ENCODE peak calls at places on chromosome 15, in four cellular contexts. One of them, this sample, is unnamed.

GRCh38 chr15:31175484-31175883 is 74.0 kb upstream of the TRPM1 start:
- DNase-seq in pancreas: no peak
- DNase-seq in hepatocyte: no peak
- DNase-seq in vagina: no peak
- DNase-seq in this sample: no peak

GRCh38 chr15:96276438-96277210 is 53.9 kb upstream of the NR2F2 start:
- DNase-seq in pancreas: no peak
- DNase-seq in hepatocyte: no peak
- DNase-seq in vagina: no peak
- DNase-seq in this sample: no peak

GRCh38 chr15:66870880-66871388 is 168.9 kb downstream of the SMAD6 start:
- DNase-seq in pancreas: no peak
- DNase-seq in hepatocyte: no peak
- DNase-seq in vagina: no peak
- DNase-seq in this sample: no peak

GRCh38 chr15:31268108-31268501 is 58.5 kb upstream of the KLF13 start:
- DNase-seq in pancreas: no peak
- DNase-seq in hepatocyte: no peak
- DNase-seq in vagina: peak
- DNase-seq in this sample: no peak

GRCh38 chr15:77532067-77532710 is 100.5 kb downstream of the LINGO1 start:
- DNase-seq in pancreas: no peak
- DNase-seq in hepatocyte: no peak
- DNase-seq in vagina: no peak
- DNase-seq in this sample: no peak

GRCh38 chr15:91694131-91694828 is 159.2 kb upstream of the SLCO3A1 start:
- DNase-seq in pancreas: no peak
- DNase-seq in hepatocyte: peak
- DNase-seq in vagina: no peak
- DNase-seq in this sample: no peak

GRCh38 chr15:74374648-74375302 is 7.3 kb upstream of the CYP11A1 start:
- DNase-seq in pancreas: no peak
- DNase-seq in hepatocyte: no peak
- DNase-seq in vagina: no peak
- DNase-seq in this sample: no peak

GRCh38 chr15:72173864-72174550 is 23.6 kb downstream of the GRAMD2A start:
- DNase-seq in pancreas: no peak
- DNase-seq in hepatocyte: no peak
- DNase-seq in vagina: no peak
- DNase-seq in this sample: no peak

GRCh38 chr15:77822631-77823230 is 190.0 kb upstream of the LINGO1 start:
- DNase-seq in pancreas: no peak
- DNase-seq in hepatocyte: no peak
- DNase-seq in vagina: no peak
- DNase-seq in this sample: no peak

GRCh38 chr15:92803852-92804609 is 96.1 kb upstream of the CHD2 start:
- DNase-seq in pancreas: peak
- DNase-seq in hepatocyte: peak
- DNase-seq in vagina: peak
- DNase-seq in this sample: no peak

GRCh38 chr15:97961067-97961954 is 808 bp downstream of the ARRDC4 start:
- DNase-seq in pancreas: peak
- DNase-seq in hepatocyte: peak
- DNase-seq in vagina: no peak
- DNase-seq in this sample: no peak

GRCh38 chr15:25776071-25776740 is 86.9 kb downstream of the ATP10A start:
- DNase-seq in pancreas: no peak
- DNase-seq in hepatocyte: no peak
- DNase-seq in vagina: no peak
- DNase-seq in this sample: no peak

GRCh38 chr15:74443100-74443909 is 9.5 kb upstream of the SEMA7A start:
- DNase-seq in pancreas: no peak
- DNase-seq in hepatocyte: no peak
- DNase-seq in vagina: no peak
- DNase-seq in this sample: no peak

GRCh38 chr15:74415966-74416916 is 17.5 kb downstream of the SEMA7A start:
- DNase-seq in pancreas: no peak
- DNase-seq in hepatocyte: no peak
- DNase-seq in vagina: no peak
- DNase-seq in this sample: no peak

GRCh38 chr15:101206173-101206572 is 45.7 kb downstream of the CHSY1 start:
- DNase-seq in pancreas: no peak
- DNase-seq in hepatocyte: no peak
- DNase-seq in vagina: no peak
- DNase-seq in this sample: no peak

GRCh38 chr15:41772720-41773331 is 1.5 kb upstream of the MAPKBP1 start:
- DNase-seq in pancreas: peak
- DNase-seq in hepatocyte: peak
- DNase-seq in vagina: no peak
- DNase-seq in this sample: peak
- H3K4me3 ChIP-seq in pancreas: no peak
- H3K4me3 ChIP-seq in hepatocyte: no peak
- H3K4me3 ChIP-seq in vagina: no peak
- H3K4me3 ChIP-seq in this sample: no peak

GRCh38 chr15:28901987-28902745 is 16.4 kb downstream of the APBA2 start:
- DNase-seq in pancreas: no peak
- DNase-seq in hepatocyte: no peak
- DNase-seq in vagina: no peak
- DNase-seq in this sample: no peak
- TF ChIP-seq CTCF in pancreas: no peak
- TF ChIP-seq CTCF in hepatocyte: no peak
- TF ChIP-seq CTCF in vagina: no peak
- TF ChIP-seq CTCF in this sample: peak

DNA sequence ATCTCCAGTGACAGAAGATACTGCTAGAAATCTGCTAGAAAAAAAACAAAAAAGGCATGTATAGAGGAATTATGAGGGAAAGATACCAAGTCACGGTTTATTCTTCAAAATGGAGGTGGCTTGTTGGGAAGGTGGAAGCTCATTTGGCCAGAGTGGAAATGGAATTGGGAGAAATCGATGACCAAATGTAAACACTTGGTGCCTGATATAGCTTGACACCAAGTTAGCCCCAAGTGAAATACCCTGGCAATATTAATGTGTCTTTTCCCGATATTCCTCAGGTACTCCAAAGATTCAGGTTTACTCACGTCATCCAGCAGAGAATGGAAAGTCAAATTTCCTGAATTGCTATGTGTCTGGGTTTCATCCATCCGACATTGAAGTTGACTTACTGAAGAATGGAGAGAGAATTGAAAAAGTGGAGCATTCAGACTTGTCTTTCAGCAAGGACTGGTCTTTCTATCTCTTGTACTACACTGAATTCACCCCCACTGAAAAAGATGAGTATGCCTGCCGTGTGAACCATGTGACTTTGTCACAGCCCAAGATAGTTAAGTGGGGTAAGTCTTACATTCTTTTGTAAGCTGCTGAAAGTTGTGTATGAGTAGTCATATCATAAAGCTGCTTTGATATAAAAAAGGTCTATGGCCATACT is 4.0 kb downstream of the B2M start:
- DNase-seq in pancreas: no peak
- DNase-seq in hepatocyte: no peak
- DNase-seq in vagina: no peak
- DNase-seq in this sample: no peak
- H3K4me3 ChIP-seq in pancreas: no peak
- H3K4me3 ChIP-seq in hepatocyte: no peak
- H3K4me3 ChIP-seq in vagina: no peak
- H3K4me3 ChIP-seq in this sample: peak

DNA sequence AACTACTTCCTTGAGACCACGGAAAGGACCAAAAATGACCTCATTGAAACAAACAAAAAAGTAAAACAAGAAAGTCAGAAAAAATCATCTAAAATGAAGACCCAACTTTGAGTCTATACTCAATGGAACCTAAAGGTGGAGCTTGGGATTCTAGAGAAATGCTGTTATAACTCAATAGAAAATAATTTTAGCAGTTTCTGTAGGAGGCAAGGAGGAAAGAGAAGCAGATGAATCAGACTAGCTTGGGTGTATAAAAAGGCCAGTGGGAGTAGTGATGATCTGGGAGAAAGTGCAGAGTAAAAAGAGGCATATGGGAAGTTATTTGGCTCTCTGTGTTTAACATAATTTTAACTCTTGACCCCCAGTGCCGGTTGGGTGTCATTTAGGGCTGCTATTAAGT is 94.4 kb downstream of the TMCO5A start:
- DNase-seq in pancreas: no peak
- DNase-seq in hepatocyte: no peak
- DNase-seq in vagina: no peak
- DNase-seq in this sample: no peak
- TF ChIP-seq CTCF in pancreas: no peak
- TF ChIP-seq CTCF in hepatocyte: no peak
- TF ChIP-seq CTCF in vagina: no peak
- TF ChIP-seq CTCF in this sample: no peak

DNA sequence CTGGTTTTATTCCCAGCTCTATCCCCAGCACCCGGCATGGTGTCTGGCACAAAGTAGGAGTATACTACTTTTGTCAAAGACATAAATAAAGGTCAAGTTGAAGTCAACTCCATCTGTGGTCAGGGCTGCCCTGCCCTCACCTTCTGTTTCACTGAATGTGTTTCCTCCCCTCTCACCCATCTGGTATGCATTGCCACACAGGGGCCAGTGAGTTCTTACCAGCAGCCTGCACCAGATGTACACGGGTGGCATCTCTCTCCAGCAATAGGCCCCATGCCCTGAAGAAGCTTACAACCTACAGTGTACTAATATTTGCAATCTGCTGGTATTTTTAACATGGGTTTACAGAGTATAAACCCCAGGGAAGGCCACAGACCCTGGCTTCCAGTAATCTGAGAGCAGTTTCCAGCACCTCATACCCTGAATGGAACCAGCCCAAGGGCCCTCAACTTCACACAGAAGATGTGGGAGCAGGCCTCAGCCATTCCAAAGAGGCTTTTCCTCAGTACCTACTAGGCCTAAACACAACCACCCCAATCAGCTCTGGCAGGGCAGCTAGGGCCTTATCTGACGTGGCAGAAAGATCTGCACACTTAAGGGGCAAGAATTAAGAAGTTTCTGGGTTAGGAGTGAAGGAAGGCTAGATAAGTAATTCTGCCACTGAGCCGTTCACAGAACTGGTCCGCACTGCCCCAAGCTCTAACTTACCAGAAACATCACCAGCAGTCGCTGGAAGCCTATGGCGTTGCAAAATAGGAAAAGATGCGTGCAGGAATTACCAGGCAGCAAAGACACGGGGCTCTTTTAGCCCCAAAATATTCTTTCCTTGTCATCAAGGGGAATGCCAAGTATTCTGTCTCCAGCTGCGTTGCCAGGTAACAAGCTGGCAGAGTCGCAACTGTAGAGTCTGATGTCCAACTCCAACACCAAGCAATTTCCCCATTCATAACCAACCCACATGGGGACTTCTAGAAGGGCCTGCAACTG is 2.1 kb downstream of the IDH2 start:
- DNase-seq in pancreas: peak
- DNase-seq in hepatocyte: no peak
- DNase-seq in vagina: no peak
- DNase-seq in this sample: no peak
- H3K4me3 ChIP-seq in pancreas: peak
- H3K4me3 ChIP-seq in hepatocyte: no peak
- H3K4me3 ChIP-seq in vagina: peak
- H3K4me3 ChIP-seq in this sample: peak

DNA sequence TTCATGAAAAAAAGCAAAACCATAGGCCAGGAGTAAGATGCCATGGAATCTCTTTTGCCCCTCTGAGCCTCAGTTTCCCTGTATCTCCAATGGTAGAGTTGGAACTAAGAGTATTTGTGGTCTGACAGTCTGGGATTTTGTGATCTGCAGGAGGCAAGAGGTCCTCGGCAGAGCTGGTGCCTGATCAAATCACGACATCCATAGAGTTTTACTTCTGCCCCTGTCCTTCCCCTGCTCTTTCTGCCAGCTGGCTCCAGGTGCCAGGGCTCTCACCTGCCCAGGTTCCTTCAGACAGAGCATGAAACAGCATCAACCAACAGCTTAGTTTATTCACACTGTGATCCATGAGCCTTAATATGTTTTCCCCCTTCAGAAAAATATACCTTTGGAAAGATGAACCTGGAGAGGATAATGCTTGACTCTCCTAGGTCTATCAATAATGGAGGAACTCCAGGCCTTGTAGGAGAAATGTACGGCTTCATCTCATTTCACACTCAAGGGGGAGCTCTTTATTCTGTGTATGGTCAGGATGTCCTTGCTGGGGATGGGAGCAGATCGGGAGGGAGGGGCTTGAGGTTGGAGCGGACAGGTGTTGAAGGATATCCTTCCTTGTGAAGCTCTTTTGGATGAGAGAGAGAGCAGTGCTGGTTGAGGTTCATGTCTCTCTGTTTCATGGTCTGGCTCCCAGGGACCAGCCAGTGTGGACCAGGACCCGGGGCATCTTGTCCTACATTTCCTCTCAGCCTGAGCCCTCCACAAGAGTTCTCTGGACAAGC is 309.9 kb downstream of the RPLP1 start:
- DNase-seq in pancreas: no peak
- DNase-seq in hepatocyte: peak
- DNase-seq in vagina: no peak
- DNase-seq in this sample: no peak
- TF ChIP-seq CTCF in pancreas: no peak
- TF ChIP-seq CTCF in hepatocyte: peak
- TF ChIP-seq CTCF in vagina: no peak
- TF ChIP-seq CTCF in this sample: peak

GRCh38 chr15:48643236-48643635 is 2.3 kb downstream of the FBN1 start:
- DNase-seq in pancreas: no peak
- DNase-seq in hepatocyte: no peak
- DNase-seq in vagina: no peak
- DNase-seq in this sample: no peak
- H3K4me3 ChIP-seq in pancreas: no peak
- H3K4me3 ChIP-seq in hepatocyte: peak
- H3K4me3 ChIP-seq in vagina: peak
- H3K4me3 ChIP-seq in this sample: no peak

GRCh38 chr15:44798815-44799214 is 62.5 kb downstream of the TRIM69 start:
- DNase-seq in pancreas: no peak
- DNase-seq in hepatocyte: peak
- DNase-seq in vagina: no peak
- DNase-seq in this sample: no peak
- TF ChIP-seq CTCF in pancreas: no peak
- TF ChIP-seq CTCF in hepatocyte: peak
- TF ChIP-seq CTCF in vagina: no peak
- TF ChIP-seq CTCF in this sample: no peak

This sample was measured in GM06990.